ENCODE peak calls at places on chromosomes 5 and 9, in five cellular contexts. I, S, B, T and U are unnamed samples.

GRCh38 chr5:126998201-126998631 is 32.1 kb downstream of the MARCHF3 start:
- DNase-seq in T (no peak), S (no peak), I (no peak), B (no peak), U (no peak)

GRCh38 chr9:27261517-27262211 is 35.3 kb downstream of the EQTN start:
- DNase-seq in I (no peak), B (no peak), S (peak), T (no peak), U (no peak)

GRCh38 chr5:130011986-130012385 is 107.7 kb downstream of the CHSY3 start:
- DNase-seq in T (no peak), I (no peak), S (no peak), B (no peak), U (no peak)

GRCh38 chr5:180596668-180597231 is 5.5 kb upstream of the SCGB3A1 start:
- DNase-seq in S (no peak), I (peak), T (no peak), B (peak), U (peak)

GRCh38 chr5:40447438-40447837 is 232.3 kb upstream of the PTGER4 start:
- DNase-seq in S (no peak), T (no peak), B (no peak), I (no peak), U (no peak)

GRCh38 chr5:123512631-123513461 is 869 bp downstream of the CSNK1G3 start:
- DNase-seq in T (no peak), B (peak), S (peak), I (peak), U (peak)

GRCh38 chr5:52895572-52896296 is 93.4 kb upstream of the ITGA2 start:
- DNase-seq in T (no peak), I (no peak), B (no peak), S (no peak), U (no peak)

GRCh38 chr5:57482671-57483106 is at the start of gene ACTBL2:
- DNase-seq in I (no peak), S (no peak), B (no peak), T (no peak), U (peak)

GRCh38 chr5:78009937-78010527 is 233.9 kb upstream of the TBCA start:
- DNase-seq in I (no peak), S (no peak), B (no peak), T (no peak), U (no peak)

GRCh38 chr9:113929634-113930092 is 53.6 kb downstream of the ZNF618 start:
- DNase-seq in T (no peak), I (no peak), B (no peak), S (no peak), U (no peak)

GRCh38 chr5:89493414-89493813 is 610.4 kb upstream of the MEF2C start:
- DNase-seq in T (no peak), I (no peak), B (no peak), S (no peak), U (no peak)

GRCh38 chr5:141412853-141413539 is at the start of gene PCDHGA10:
- DNase-seq in I (no peak), B (peak), S (peak), T (peak), U (peak)

GRCh38 chr9:15936316-15936869 is 383.6 kb downstream of the CCDC171 start:
- DNase-seq in I (peak), S (no peak), B (no peak), T (no peak), U (no peak)

GRCh38 chr5:155554500-155554899 is 540.9 kb downstream of the KIF4B start:
- DNase-seq in B (no peak), I (no peak), S (no peak), T (no peak), U (no peak)

GRCh38 chr5:173926359-173926758 is 38.2 kb downstream of the CPEB4 start:
- DNase-seq in T (no peak), S (no peak), I (no peak), B (no peak), U (peak)

GRCh38 chr9:76571288-76572204 is 112.6 kb downstream of the GCNT1 start:
- DNase-seq in I (no peak), S (no peak), T (no peak), B (no peak), U (no peak)

GRCh38 chr5:103256178-103256577 is 2.4 kb upstream of the MACIR start:
- DNase-seq in I (no peak), B (no peak), S (peak), T (no peak), U (peak)

GRCh38 chr9:16985559-16986348 is 115.3 kb upstream of the BNC2 start:
- DNase-seq in T (no peak), B (no peak), I (no peak), S (no peak), U (no peak)

GRCh38 chr5:123594434-123594833 is 82.5 kb downstream of the CSNK1G3 start:
- DNase-seq in I (no peak), S (no peak), T (no peak), B (no peak), U (no peak)

GRCh38 chr9:2872307-2872940 is 28.5 kb upstream of the PUM3 start:
- DNase-seq in S (peak), T (peak), B (no peak), I (peak), U (peak)

DNA sequence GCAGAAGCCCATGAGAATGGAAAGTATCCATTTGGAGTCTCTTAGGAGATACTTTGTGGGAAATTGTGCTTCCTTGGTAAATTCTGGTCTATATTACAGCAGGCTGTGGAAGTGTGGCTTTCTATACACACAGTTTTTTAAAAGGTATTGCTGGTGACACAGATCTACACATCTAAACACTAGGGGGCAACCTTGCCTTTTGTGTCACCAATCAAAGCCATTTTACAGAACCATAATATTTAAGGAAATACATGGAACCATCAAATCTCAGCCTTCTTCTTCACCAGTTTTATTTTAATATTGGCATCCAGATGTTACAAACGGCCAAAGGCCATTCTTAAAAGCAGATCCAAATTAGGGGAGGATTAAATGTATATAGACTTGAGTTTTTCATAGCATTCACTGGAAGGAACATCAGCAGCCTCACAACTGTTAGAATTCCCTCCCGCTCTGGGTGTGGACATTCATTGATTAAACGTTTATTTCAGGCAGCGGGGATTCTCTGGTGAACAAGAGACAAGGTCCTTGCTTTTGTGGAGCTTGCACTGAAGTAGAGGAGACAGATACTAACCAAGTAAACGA is 132.5 kb upstream of the EPB41L4A start:
- DNase-seq in B (no peak), I (peak), T (peak), S (peak), U (peak)
- TF ChIP-seq JUND in B (no peak), I (no peak), T (no peak), S (no peak), U (no peak)

GRCh38 chr9:65409471-65409980 is 124.5 kb upstream of the FOXD4L5 start:
- DNase-seq in T (no peak), B (no peak), I (no peak), S (no peak), U (no peak)

GRCh38 chr9:65405253-65405652 is 120.2 kb upstream of the FOXD4L5 start:
- DNase-seq in S (no peak), T (no peak), I (no peak), B (no peak), U (no peak)

GRCh38 chr9:65411336-65411735 is 126.3 kb upstream of the FOXD4L5 start:
- DNase-seq in S (no peak), I (no peak), T (no peak), B (no peak), U (no peak)

GRCh38 chr9:65411901-65412300 is 126.9 kb upstream of the FOXD4L5 start:
- DNase-seq in B (no peak), T (no peak), I (no peak), S (no peak), U (no peak)

GRCh38 chr9:65410926-65411325 is 125.9 kb upstream of the FOXD4L5 start:
- DNase-seq in S (no peak), T (no peak), I (no peak), B (no peak), U (no peak)
- TF ChIP-seq JUND in S (no peak), T (no peak), I (no peak), B (no peak), U (no peak)

GRCh38 chr9:72526901-72527800 is 5.7 kb downstream of the TMC1 start:
- DNase-seq in T (peak), I (peak), B (peak), S (peak), U (no peak)
- TF ChIP-seq JUND in T (peak), I (peak), B (peak), S (no peak), U (no peak)

GRCh38 chr9:33159058-33159759 is 7.9 kb downstream of the B4GALT1 start:
- DNase-seq in S (no peak), I (no peak), B (no peak), T (no peak), U (no peak)

GRCh38 chr9:33161011-33161588 is 6.0 kb downstream of the B4GALT1 start:
- DNase-seq in T (peak), I (peak), B (no peak), S (no peak), U (peak)

GRCh38 chr9:33157960-33158359 is 9.2 kb downstream of the B4GALT1 start:
- DNase-seq in B (no peak), S (no peak), I (no peak), T (no peak), U (no peak)

GRCh38 chr9:33158555-33159057 is 8.5 kb downstream of the B4GALT1 start:
- DNase-seq in S (no peak), I (no peak), T (no peak), B (no peak), U (no peak)

DNA sequence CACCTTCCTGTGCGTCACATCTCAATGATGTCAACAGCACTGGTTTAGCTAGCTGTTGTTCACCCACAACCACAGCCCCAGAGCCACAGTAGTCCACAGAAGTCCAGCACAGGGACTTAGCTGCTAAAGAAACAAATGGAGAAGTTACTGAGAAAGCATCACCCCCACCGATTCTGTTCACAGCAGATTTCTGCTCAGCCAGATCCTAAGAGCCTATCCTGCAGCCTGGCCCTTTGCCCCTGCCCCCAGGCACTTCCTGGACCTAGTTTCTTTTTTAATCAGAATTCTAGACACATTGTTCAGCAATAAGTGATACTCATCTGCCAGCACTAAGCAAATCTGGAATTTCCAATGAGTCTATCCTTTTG is 7.4 kb downstream of the B4GALT1 start:
- DNase-seq in S (no peak), T (no peak), I (peak), B (no peak), U (peak)
- TF ChIP-seq JUND in S (no peak), T (no peak), I (no peak), B (no peak), U (no peak)

DNA sequence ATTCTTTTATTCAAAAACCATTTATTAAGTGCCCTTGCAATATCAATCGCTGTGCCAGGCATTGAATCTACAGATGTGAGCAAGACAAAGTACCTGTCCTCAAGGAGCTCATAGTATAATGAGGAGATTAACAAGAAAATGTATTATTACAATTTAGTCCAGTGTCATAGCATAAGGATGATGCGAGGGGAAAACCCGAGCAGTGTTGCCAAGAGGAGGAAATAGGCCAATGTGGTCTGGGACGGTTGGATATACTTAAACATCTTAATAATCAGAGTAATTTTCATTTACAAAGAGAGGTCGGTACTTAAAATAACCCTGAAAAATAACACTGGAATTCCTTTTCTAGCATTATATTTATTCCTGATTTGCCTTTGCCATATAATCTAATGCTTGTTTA is 18.5 kb downstream of the CD274 start:
- DNase-seq in B (no peak), T (no peak), S (no peak), I (no peak), U (no peak)
- TF ChIP-seq JUND in B (no peak), T (no peak), S (no peak), I (no peak), U (no peak)

GRCh38 chr5:132369012-132369470 is 469 bp upstream of the SLC22A5 start:
- DNase-seq in I (no peak), S (no peak), B (no peak), T (no peak), U (no peak)
- TF ChIP-seq JUND in I (no peak), S (no peak), B (no peak), T (no peak), U (no peak)